ENCODE peak calls at places on chromosomes 12 and 14, in six cellular contexts. T, B, L, G, M and D are unnamed samples.

GRCh38 chr12:117522559-117522958 is 161.1 kb upstream of the NOS1 start:
- DNase-seq in T (no peak), B (no peak), L (no peak), G (no peak), M (no peak), D (no peak)

GRCh38 chr14:100078997-100079561 is 13.9 kb downstream of the EVL start:
- DNase-seq in T (peak; percentile 60), B (peak; percentile 63), L (peak; percentile 89), G (peak; percentile 34), M (no peak), D (peak; percentile 52)

GRCh38 chr14:91509083-91509877 is 830 bp downstream of the PPP4R3A start:
- DNase-seq in T (peak; percentile 32), B (peak; percentile 56), L (peak; percentile 66), G (peak; percentile 47), M (no peak), D (peak; percentile 57)

GRCh38 chr14:81416233-81416927 is 16.3 kb upstream of the STON2 start:
- DNase-seq in T (no peak), B (no peak), L (no peak), G (no peak), M (no peak), D (no peak)

GRCh38 chr14:65258391-65258790 is 154.1 kb upstream of the FUT8 start:
- DNase-seq in T (peak; percentile 80), B (no peak), L (no peak), G (no peak), M (no peak), D (peak; percentile 50)

GRCh38 chr14:23408307-23408630 is 196 bp upstream of the MYH6 start:
- DNase-seq in T (no peak), B (no peak), L (no peak), G (no peak), M (no peak), D (no peak)

GRCh38 chr14:62462996-62463395 is 582.3 kb downstream of the KCNH5 start:
- DNase-seq in T (peak; percentile 39), B (no peak), L (no peak), G (no peak), M (no peak), D (no peak)

GRCh38 chr14:102508410-102508773 is 1.2 kb downstream of the ANKRD9 start:
- DNase-seq in T (no peak), B (no peak), L (no peak), G (peak; percentile 91), M (no peak), D (no peak)

GRCh38 chr14:32004300-32004699 is 72.8 kb upstream of the ARHGAP5 start:
- DNase-seq in T (peak; percentile 86), B (no peak), L (no peak), G (no peak), M (peak; percentile 47), D (no peak)

GRCh38 chr12:68440068-68440581 is 108.0 kb upstream of the MDM1 start:
- DNase-seq in T (peak; percentile 69), B (no peak), L (no peak), G (no peak), M (no peak), D (peak; percentile 61)

GRCh38 chr12:24922109-24922508 is 26.8 kb downstream of the BCAT1 start:
- DNase-seq in T (peak; percentile 66), B (no peak), L (no peak), G (no peak), M (no peak), D (no peak)

GRCh38 chr12:88944403-88944802 is 364.1 kb upstream of the KITLG start:
- DNase-seq in T (peak; percentile 66), B (no peak), L (no peak), G (no peak), M (no peak), D (peak; percentile 34)

GRCh38 chr14:102694530-102695171 is 82.6 kb upstream of the TRAF3 start:
- DNase-seq in T (peak; percentile 54), B (peak; percentile 96), L (peak; percentile 87), G (peak; percentile 85), M (peak; percentile 61), D (peak; percentile 93)

GRCh38 chr12:132766380-132767085 is 4.9 kb upstream of the ANKLE2 start:
- DNase-seq in T (no peak), B (no peak), L (no peak), G (peak; percentile 50), M (peak; percentile 70), D (no peak)

GRCh38 chr12:124425667-124426066 is 130.8 kb downstream of the RFLNA start:
- DNase-seq in T (no peak), B (no peak), L (no peak), G (no peak), M (no peak), D (no peak)

GRCh38 chr14:52299692-52300278 is 14.3 kb upstream of the PTGER2 start:
- DNase-seq in T (peak; percentile 26), B (peak; percentile 66), L (no peak), G (no peak), M (no peak), D (peak; percentile 89)

DNA sequence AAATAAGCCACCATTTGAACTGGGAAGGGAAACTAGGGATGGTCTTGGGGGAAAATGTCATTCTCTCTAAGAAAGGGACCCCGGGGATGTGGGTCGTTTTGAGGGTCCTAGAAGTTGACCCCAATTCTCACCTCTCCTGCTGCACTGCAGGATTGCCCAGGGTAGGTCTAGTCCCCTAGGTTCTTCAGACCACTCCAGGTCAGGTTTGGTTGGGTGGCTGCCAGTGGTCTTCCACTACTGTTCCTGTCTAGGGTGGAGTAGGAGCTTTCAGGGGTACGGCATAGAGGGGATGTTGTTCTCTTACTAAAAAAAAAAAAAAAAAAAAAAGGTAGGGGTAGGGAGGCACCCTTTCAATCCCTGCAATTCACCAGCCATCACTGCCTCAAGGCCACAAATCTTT is 7.3 kb downstream of the HOXC8 start:
- DNase-seq in T (no peak), B (no peak), L (no peak), G (no peak), M (no peak), D (no peak)
- H3K27me3 ChIP-seq in T (no peaks in the 10 kb centered on the region), B (peaks cover 100% of the 10 kb centered on the region), L (peaks cover 100% of the 10 kb centered on the region), G (peaks cover 96% of the 10 kb centered on the region), M (no peaks in the 10 kb centered on the region), D (no peaks in the 10 kb centered on the region)

GRCh38 chr12:807041-807717 is 54.8 kb downstream of the WNK1 start:
- DNase-seq in T (no peak), B (no peak), L (no peak), G (no peak), M (no peak), D (no peak)

GRCh38 chr12:806116-806805 is 53.9 kb downstream of the WNK1 start:
- DNase-seq in T (no peak), B (no peak), L (no peak), G (no peak), M (no peak), D (peak; percentile 63)

GRCh38 chr12:805022-805632 is 52.7 kb downstream of the WNK1 start:
- DNase-seq in T (no peak), B (no peak), L (no peak), G (no peak), M (no peak), D (no peak)

DNA sequence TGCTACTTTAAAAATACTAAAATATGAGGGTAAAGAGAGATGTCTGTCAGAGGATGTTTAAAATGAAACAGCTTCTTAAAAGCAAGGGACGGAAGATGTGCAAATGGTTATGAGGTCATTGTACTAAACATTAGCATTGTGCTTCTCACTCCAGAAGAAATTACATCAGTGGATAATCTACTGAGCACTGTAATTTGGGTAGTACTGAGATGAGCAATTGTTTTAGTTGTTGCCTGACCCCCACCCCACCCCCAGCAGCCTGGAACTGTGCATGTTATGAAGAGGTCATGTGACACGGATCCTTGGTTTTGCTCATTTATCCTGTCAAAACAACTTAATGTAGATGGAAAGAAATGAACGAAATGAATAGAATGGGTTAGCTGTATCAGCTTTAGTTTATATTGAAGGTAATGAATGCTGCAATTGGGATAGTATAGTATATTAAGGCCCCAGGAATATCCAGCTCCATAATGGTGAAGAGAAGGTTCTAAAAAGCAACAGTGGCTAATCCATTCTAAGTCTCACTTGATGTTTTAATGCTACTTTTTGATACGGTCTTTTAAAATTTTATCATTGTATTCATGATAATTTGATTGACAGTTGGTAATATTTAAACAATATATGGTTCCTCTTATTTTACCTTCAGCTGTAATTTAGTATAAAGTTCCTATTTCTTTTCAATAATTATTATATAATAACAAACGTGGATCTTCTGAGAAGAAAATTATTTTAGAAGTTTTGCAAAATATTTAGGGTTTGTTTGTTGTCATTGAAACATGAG is 58.4 kb downstream of the WNK1 start:
- DNase-seq in T (no peak), B (no peak), L (no peak), G (no peak), M (no peak), D (no peak)
- H3K36me3 ChIP-seq in T (peaks cover 5% of the 10 kb centered on the region), B (no peaks in the 10 kb centered on the region), L (peaks cover 29% of the 10 kb centered on the region), G (no peaks in the 10 kb centered on the region), M (no peaks in the 10 kb centered on the region), D (peaks cover 8% of the 10 kb centered on the region)

DNA sequence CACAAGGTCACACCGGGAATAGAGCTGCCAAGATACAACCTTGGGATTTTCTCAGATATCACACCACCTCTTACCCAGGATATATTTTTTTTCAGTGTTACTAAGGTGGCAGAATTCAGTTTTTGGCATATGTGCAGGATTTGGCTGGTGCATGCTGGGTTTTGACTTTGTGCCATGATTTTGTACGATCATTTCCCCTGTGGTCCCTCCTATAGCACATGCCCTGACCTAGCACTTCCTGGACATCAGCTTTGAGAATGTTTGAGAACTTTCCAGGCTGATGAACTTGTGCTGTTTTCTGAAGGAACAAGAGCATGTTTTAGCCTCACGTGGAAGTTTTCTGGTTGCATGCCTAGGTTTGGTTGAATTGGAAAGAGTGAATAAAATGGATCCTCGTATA is 11.0 kb upstream of the TBPL2 start:
- DNase-seq in T (no peak), B (no peak), L (peak; percentile 4), G (no peak), M (no peak), D (no peak)
- H3K4me3 ChIP-seq in T (no peak overlapping the region), B (no peak overlapping the region), L (no peak overlapping the region), G (no peak overlapping the region), M (no peak overlapping the region), D (no peak overlapping the region)

GRCh38 chr14:51095854-51096823 is 1.2 kb upstream of the TRIM9 start:
- DNase-seq in T (peak; percentile 48), B (no peak), L (no peak), G (peak; percentile 33), M (peak; percentile 67), D (peak; percentile 4)
- H3K27me3 ChIP-seq in T (peaks cover 13% of the 10 kb centered on the region), B (peaks cover 58% of the 10 kb centered on the region), L (peaks cover 74% of the 10 kb centered on the region), G (peaks cover 17% of the 10 kb centered on the region), M (peaks cover 6% of the 10 kb centered on the region), D (peaks cover 9% of the 10 kb centered on the region)

DNA sequence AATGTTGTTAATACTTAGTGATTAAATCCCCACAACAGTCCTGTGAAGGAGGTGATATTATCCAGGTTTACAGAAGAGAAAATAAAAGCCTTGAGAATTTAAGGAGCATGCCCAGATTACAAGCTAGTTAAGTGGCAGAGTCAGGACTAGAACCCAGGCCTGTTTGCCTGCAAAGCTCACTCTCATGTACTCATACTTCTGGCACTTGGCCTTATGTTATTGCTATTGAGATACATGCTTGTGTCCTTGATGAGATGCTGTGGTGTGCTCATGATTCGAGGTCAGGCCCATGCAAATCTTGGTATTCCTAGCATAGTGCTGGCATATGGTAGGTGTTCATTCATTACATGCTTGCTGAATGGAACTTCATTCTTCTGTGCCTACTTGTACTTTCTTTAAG is 7.6 kb upstream of the EID3 start:
- DNase-seq in T (no peak), B (no peak), L (no peak), G (no peak), M (no peak), D (peak; percentile 36)
- H3K36me3 ChIP-seq in T (peaks cover 46% of the 10 kb centered on the region), B (peaks cover 13% of the 10 kb centered on the region), L (peaks cover 72% of the 10 kb centered on the region), G (no peaks in the 10 kb centered on the region), M (peaks cover 58% of the 10 kb centered on the region), D (peaks cover 94% of the 10 kb centered on the region)